ENCODE peak calls at places on chromosomes 5 and 9, in ten cellular contexts. J is aorta; V is iris pigment epithelial cell; P is activated T-cell treated with anti-CD3 and anti-CD28 coated beads, Interleukin-2, amount 50 U/mL, for 4 hours; O is HS-5; H is NCI-H1092 treated with DMSO at 0.1 percent for 48 hours; N is MV-4-11; Z is Karpas-422; I is mucosa of descending colon; E is keratinocyte. L is an unnamed sample.

GRCh38 chr9:129107651-129108050 is 2.9 kb downstream of the CRAT start:
- DNase-seq in E (no peak), I (no peak), V (no peak), N (no peak), P (no peak), O (no peak), Z (no peak), H (no peak), J (no peak), L (no peak)

GRCh38 chr5:142683885-142684505 is 1.9 kb downstream of the FGF1 start:
- DNase-seq in V (no peak), I (no peak), H (no peak), J (no peak), E (no peak), O (no peak), P (no peak), Z (no peak), N (no peak), L (no peak)

GRCh38 chr9:68627104-68627503 is 77.9 kb upstream of the PIP5K1B start:
- DNase-seq in J (no peak), N (no peak), Z (no peak), E (no peak), O (no peak), P (no peak), H (no peak), V (no peak), I (no peak), L (no peak)

GRCh38 chr9:76456202-76456926 is 2.6 kb upstream of the GCNT1 start:
- DNase-seq in V (peak), Z (peak), J (no peak), O (no peak), E (no peak), N (peak), P (no peak), H (peak), I (peak), L (no peak)

GRCh38 chr9:36400332-36401178 is 486 bp upstream of the RNF38 start:
- DNase-seq in J (peak), V (peak), O (peak), Z (peak), H (peak), I (peak), P (peak), N (peak), E (no peak), L (peak)

GRCh38 chr9:117343416-117343815 is 71.4 kb downstream of the ASTN2 start:
- DNase-seq in I (no peak), O (no peak), V (peak), H (no peak), P (no peak), E (peak), J (no peak), N (no peak), Z (no peak), L (no peak)

GRCh38 chr9:16191691-16192402 is 639.0 kb downstream of the CCDC171 start:
- DNase-seq in N (peak), P (no peak), Z (peak), V (peak), E (no peak), H (peak), I (peak), J (peak), O (peak), L (peak)

GRCh38 chr5:157574456-157575095 is 999 bp downstream of the ADAM19 start:
- DNase-seq in P (peak), Z (no peak), J (peak), V (peak), E (no peak), N (no peak), I (peak), H (no peak), O (no peak), L (no peak)

GRCh38 chr5:10933141-10933540 is 172.1 kb upstream of the DAP start:
- DNase-seq in I (no peak), J (no peak), P (no peak), N (no peak), Z (no peak), E (no peak), O (no peak), H (no peak), V (no peak), L (no peak)

GRCh38 chr5:69416180-69416579 is 1.3 kb downstream of the MARVELD2 start:
- DNase-seq in V (no peak), J (no peak), H (no peak), E (no peak), O (no peak), I (peak), Z (no peak), P (no peak), N (no peak), L (peak)

GRCh38 chr5:177426566-177427210 is at the start of gene GRK6:
- DNase-seq in I (peak), N (no peak), E (no peak), J (peak), V (no peak), H (no peak), P (peak), O (no peak), Z (peak), L (peak)

GRCh38 chr9:109062543-109062942 is 49.2 kb upstream of the CTNNAL1 start:
- DNase-seq in Z (no peak), P (no peak), J (no peak), V (no peak), N (peak), E (no peak), I (no peak), O (no peak), H (no peak), L (no peak)

GRCh38 chr5:151953833-151954232 is 29.2 kb upstream of the GLRA1 start:
- DNase-seq in O (no peak), J (no peak), V (no peak), N (no peak), Z (no peak), H (no peak), E (no peak), P (no peak), I (no peak), L (no peak)

GRCh38 chr9:18459958-18460584 is 13.9 kb upstream of the ADAMTSL1 start:
- DNase-seq in V (peak), H (no peak), I (no peak), Z (no peak), N (no peak), E (peak), O (peak), J (no peak), P (no peak), L (no peak)

GRCh38 chr9:105238302-105238701 is 6.1 kb upstream of the SLC44A1 start:
- DNase-seq in J (no peak), I (peak), N (no peak), P (no peak), H (no peak), E (no peak), V (no peak), O (no peak), Z (no peak), L (no peak)

L was measured in neuronal stem cell.